ENCODE peak calls at places on chromosomes 16 and 17, in four cellular contexts. G, N, O and H are unnamed samples.

GRCh38 chr16:88524973-88525662 is 45.1 kb upstream of the ZC3H18 start:
- DNase-seq in O (no peak), N (no peak), G (no peak), H (no peak)

GRCh38 chr17:3575506-3575905 is 17.9 kb upstream of the TRPV3 start:
- DNase-seq in G (peak), O (peak), N (no peak), H (peak)

GRCh38 chr17:79795795-79796569 is 895 bp downstream of the CBX8 start:
- DNase-seq in N (no peak), O (no peak), G (no peak), H (no peak)

GRCh38 chr17:8904686-8905085 is 37.2 kb upstream of the PIK3R6 start:
- DNase-seq in G (no peak), N (no peak), O (no peak), H (no peak)

GRCh38 chr16:19858006-19858653 is 26.5 kb downstream of the GPRC5B start:
- DNase-seq in O (peak), G (no peak), N (no peak), H (no peak)

GRCh38 chr17:9467518-9467917 is 108.1 kb downstream of the STX8 start:
- DNase-seq in N (no peak), O (no peak), G (no peak), H (no peak)

GRCh38 chr16:58329147-58329546 is 34.3 kb upstream of the PRSS54 start:
- DNase-seq in O (peak), G (no peak), N (no peak), H (peak)

GRCh38 chr17:80053102-80053501 is 16.7 kb downstream of the CCDC40 start:
- DNase-seq in O (no peak), N (no peak), G (no peak), H (peak)

GRCh38 chr17:27616414-27616813 is 14.6 kb upstream of the LGALS9 start:
- DNase-seq in N (no peak), G (no peak), O (no peak), H (no peak)

GRCh38 chr16:30350134-30350871 is 4.8 kb downstream of the CD2BP2 start:
- DNase-seq in G (no peak), N (no peak), O (no peak), H (no peak)

GRCh38 chr17:43645765-43646481 is 15.8 kb downstream of the MEOX1 start:
- DNase-seq in N (no peak), O (peak), G (no peak), H (peak)

GRCh38 chr16:50313596-50314483 is 47.5 kb downstream of the ADCY7 start:
- DNase-seq in O (peak), N (no peak), G (no peak), H (peak)

GRCh38 chr17:21282231-21282630 is 2.3 kb upstream of the MAP2K3 start:
- DNase-seq in G (no peak), N (peak), O (peak), H (peak)

GRCh38 chr17:6035801-6036394 is 34.3 kb upstream of the WSCD1 start:
- DNase-seq in N (no peak), G (no peak), O (no peak), H (no peak)

GRCh38 chr16:27237229-27238015 is 31.1 kb downstream of the NSMCE1 start:
- DNase-seq in N (no peak), O (no peak), G (no peak), H (peak)

GRCh38 chr17:2482218-2482617 is 29.5 kb downstream of the METTL16 start:
- DNase-seq in N (no peak), O (no peak), G (no peak), H (no peak)

GRCh38 chr16:14300631-14301149 is 229.6 kb downstream of the MRTFB start:
- DNase-seq in O (peak), N (no peak), G (no peak), H (peak)

GRCh38 chr17:27649929-27650328 is 18.9 kb downstream of the LGALS9 start:
- DNase-seq in N (no peak), O (no peak), G (no peak), H (no peak)

GRCh38 chr17:42519546-42520444 is 16.2 kb upstream of the NAGLU start:
- DNase-seq in O (peak), G (no peak), N (peak), H (peak)

GRCh38 chr16:30490210-30490609 is 17.7 kb downstream of the ITGAL start:
- DNase-seq in G (peak), O (no peak), N (no peak), H (peak)

GRCh38 chr16:19876501-19877059 is 8.1 kb downstream of the GPRC5B start:
- DNase-seq in G (no peak), O (no peak), N (no peak), H (no peak)

GRCh38 chr16:3149630-3150345 is 15.0 kb downstream of the ZNF213 start:
- DNase-seq in O (peak), N (no peak), G (no peak), H (peak)

GRCh38 chr17:78272181-78272913 is 40.9 kb downstream of the TMEM235 start:
- DNase-seq in N (peak), G (peak), O (peak), H (no peak)

GRCh38 chr17:37147301-37147812 is 198.6 kb downstream of the AATF start:
- DNase-seq in G (no peak), N (no peak), O (peak), H (no peak)

GRCh38 chr17:75550139-75550465 is 24.6 kb downstream of the LLGL2 start:
- DNase-seq in O (no peak), N (no peak), G (no peak), H (no peak)

GRCh38 chr16:68075980-68076379 is 9.2 kb upstream of the NFATC3 start:
- DNase-seq in G (no peak), N (no peak), O (no peak), H (no peak)

GRCh38 chr16:72991211-72991610 is 56.7 kb downstream of the ZFHX3 start:
- DNase-seq in O (no peak), N (no peak), G (no peak), H (peak)

GRCh38 chr16:68760671-68761275 is 23.7 kb downstream of the CDH1 start:
- DNase-seq in G (peak), N (no peak), O (peak), H (no peak)

GRCh38 chr16:69494993-69495392 is 70.6 kb downstream of the CYB5B start:
- DNase-seq in O (peak), G (no peak), N (no peak), H (no peak)

GRCh38 chr17:6683081-6683684 is 30.0 kb downstream of the SLC13A5 start:
- DNase-seq in O (no peak), N (no peak), G (no peak), H (no peak)

GRCh38 chr17:14228903-14229302 is 7.8 kb downstream of the CDRT15 start:
- DNase-seq in N (peak), O (no peak), G (no peak), H (peak)

GRCh38 chr16:68446941-68447675 is 1.2 kb downstream of the SMPD3 start:
- DNase-seq in G (no peak), N (no peak), O (no peak), H (no peak)

GRCh38 chr17:17788967-17789366 is 47.8 kb downstream of the SREBF1 start:
- DNase-seq in N (no peak), O (no peak), G (no peak), H (no peak)

GRCh38 chr17:43927101-43927935 is 15.0 kb downstream of the PPY start:
- DNase-seq in N (no peak), G (no peak), O (no peak), H (no peak)

GRCh38 chr17:79621151-79621940 is 10.5 kb upstream of the RBFOX3 start:
- DNase-seq in N (no peak), O (no peak), G (no peak), H (no peak)

GRCh38 chr17:77916771-77917481 is 41.6 kb upstream of the TNRC6C start:
- DNase-seq in N (no peak), O (no peak), G (no peak), H (no peak)

GRCh38 chr17:76643553-76644148 is at the start of gene ST6GALNAC1:
- DNase-seq in O (peak), N (no peak), G (no peak), H (no peak)
- H3K4me3 ChIP-seq in O (no peak), N (no peak), G (no peak), H (no peak)

GRCh38 chr16:56990407-56991286 is 1.3 kb downstream of the NLRC5 start:
- DNase-seq in O (no peak), G (no peak), N (no peak), H (no peak)
- H3K4me3 ChIP-seq in O (peak), G (peak), N (peak), H (peak)

GRCh38 chr17:40283662-40284061 is 4.0 kb upstream of the CDC6 start:
- DNase-seq in G (peak), O (peak), N (peak), H (peak)

GRCh38 chr17:40286473-40286872 is 1.2 kb upstream of the CDC6 start:
- DNase-seq in O (no peak), N (no peak), G (no peak), H (no peak)

GRCh38 chr17:40284085-40284713 is 3.5 kb upstream of the CDC6 start:
- DNase-seq in N (no peak), O (peak), G (peak), H (peak)

GRCh38 chr17:40287494-40288369 is at the start of gene CDC6:
- DNase-seq in O (peak), G (peak), N (peak), H (peak)

GRCh38 chr17:40287159-40287493 is 553 bp upstream of the CDC6 start:
- DNase-seq in G (no peak), O (no peak), N (no peak), H (no peak)
- H3K4me3 ChIP-seq in G (no peak), O (no peak), N (peak), H (no peak)

GRCh38 chr16:81787659-81788058 is 8.6 kb downstream of the PLCG2 start:
- DNase-seq in G (no peak), O (no peak), N (no peak), H (no peak)

GRCh38 chr16:81790772-81791171 is 11.7 kb downstream of the PLCG2 start:
- DNase-seq in G (no peak), N (no peak), O (no peak), H (no peak)

GRCh38 chr16:81786868-81787267 is 7.8 kb downstream of the PLCG2 start:
- DNase-seq in N (no peak), G (no peak), O (no peak), H (no peak)

GRCh38 chr16:81792828-81793227 is 13.7 kb downstream of the PLCG2 start:
- DNase-seq in G (no peak), N (no peak), O (no peak), H (no peak)

DNA sequence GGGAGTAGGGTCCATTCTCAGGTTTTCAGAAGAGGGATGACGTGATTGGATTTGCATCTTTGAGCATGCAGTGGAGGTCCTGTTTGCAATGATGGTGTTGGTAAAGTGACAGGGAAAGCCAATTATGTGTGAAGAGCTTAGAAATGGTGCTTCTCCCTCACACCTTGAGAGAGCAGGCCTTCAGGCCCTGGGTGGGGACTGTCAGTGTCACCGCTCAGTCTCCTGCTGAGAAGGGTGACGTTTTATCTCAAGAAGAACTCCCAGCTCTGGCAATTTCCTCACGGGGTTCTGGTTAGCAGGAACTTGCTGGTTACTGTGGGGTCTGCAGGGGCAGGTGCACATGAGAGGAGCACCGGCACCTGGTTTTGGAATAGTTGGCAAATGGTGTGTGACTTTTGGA is 11.2 kb downstream of the PLCG2 start:
- DNase-seq in N (no peak), O (no peak), G (no peak), H (no peak)
- H3K4me3 ChIP-seq in N (no peak), O (no peak), G (no peak), H (no peak)

GRCh38 chr16:71226229-71227141 is 4.0 kb downstream of the HYDIN start:
- DNase-seq in N (no peak), G (no peak), O (no peak), H (no peak)

GRCh38 chr16:71225145-71225544 is 5.4 kb downstream of the HYDIN start:
- DNase-seq in N (no peak), O (no peak), G (no peak), H (no peak)

GRCh38 chr16:71229344-71229743 is 1.2 kb downstream of the HYDIN start:
- DNase-seq in G (no peak), N (no peak), O (no peak), H (no peak)

GRCh38 chr16:71230122-71230845 is at the start of gene HYDIN:
- DNase-seq in N (no peak), G (peak), O (peak), H (peak)
- H3K4me3 ChIP-seq in N (peak), G (peak), O (peak), H (no peak)

GRCh38 chr17:72518333-72518732 is 397.5 kb downstream of the SOX9 start:
- DNase-seq in G (no peak), O (no peak), N (no peak), H (no peak)

GRCh38 chr17:72517413-72518237 is 396.8 kb downstream of the SOX9 start:
- DNase-seq in O (peak), N (no peak), G (no peak), H (no peak)

GRCh38 chr17:72515291-72516065 is 394.7 kb downstream of the SOX9 start:
- DNase-seq in N (no peak), O (peak), G (no peak), H (no peak)

GRCh38 chr17:72514888-72515287 is 394.1 kb downstream of the SOX9 start:
- DNase-seq in N (peak), G (no peak), O (peak), H (peak)

DNA sequence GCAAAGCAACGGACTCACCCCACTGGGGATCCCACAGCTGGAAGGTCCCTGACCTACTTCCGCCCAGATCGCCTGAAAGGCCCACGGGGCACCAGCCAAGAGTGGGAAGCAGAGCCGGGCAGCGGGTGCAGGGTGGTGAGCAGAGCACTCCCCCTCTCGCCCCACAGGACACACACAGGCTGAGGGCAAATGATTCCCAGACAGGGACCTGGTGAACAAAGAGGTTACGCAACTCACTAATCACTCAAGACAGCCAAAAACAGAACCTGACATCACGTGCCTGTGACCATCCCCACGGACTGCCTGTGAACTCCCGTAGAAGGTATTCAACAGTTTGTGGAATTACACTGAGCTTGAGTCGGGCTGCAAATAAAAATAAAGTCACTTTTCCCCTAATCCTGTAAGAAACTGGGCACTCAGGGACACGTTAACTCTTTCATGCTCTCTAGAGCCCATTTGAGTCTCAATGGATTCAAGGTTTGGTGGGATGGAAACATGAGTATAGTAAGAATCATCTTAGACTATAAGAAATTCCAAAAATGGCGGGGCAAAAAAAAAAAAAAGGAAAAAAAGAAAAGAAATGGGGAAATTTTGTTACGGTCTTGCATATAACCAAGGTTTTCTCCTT is 396.1 kb downstream of the SOX9 start:
- DNase-seq in O (peak), G (no peak), N (no peak), H (peak)
- H3K4me3 ChIP-seq in O (no peak), G (no peak), N (no peak), H (no peak)

GRCh38 chr17:82315703-82316358 is 1.6 kb downstream of the CD7 start:
- DNase-seq in O (no peak), G (no peak), N (no peak), H (no peak)
- H3K4me3 ChIP-seq in O (no peak), G (no peak), N (no peak), H (no peak)

DNA sequence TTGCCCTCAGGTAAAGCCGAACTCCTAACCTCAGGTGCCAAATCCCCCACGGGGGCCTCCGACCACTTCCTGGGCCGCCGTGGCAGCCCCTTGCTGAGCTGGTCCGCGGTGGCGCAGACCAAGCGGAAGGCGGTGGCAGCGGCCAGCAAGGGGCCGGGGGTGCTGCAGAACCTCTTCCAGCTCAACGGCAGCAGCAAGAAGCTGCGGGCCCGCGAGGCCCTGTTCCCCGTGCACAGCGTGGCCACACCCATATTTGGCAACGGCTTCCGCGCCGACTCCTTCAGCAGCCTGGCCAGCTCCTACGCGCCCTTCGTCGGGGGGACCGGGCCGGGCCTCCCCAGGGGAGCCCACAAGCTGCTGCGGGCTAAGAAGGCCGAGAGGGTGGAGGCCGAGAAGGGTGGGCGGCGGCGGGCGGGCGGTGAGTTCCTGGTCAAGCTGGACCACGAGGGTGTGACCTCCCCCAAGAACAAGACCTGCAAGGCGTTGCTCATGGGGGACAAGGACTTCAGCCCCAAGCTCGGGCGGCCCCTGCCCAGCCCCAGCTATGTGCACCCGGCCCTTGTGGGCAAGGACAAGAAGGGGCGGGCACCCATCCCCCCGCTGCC is 51.6 kb downstream of the ACTG1 start:
- DNase-seq in O (no peak), G (no peak), N (no peak), H (no peak)
- H3K4me3 ChIP-seq in O (no peak), G (no peak), N (no peak), H (no peak)

DNA sequence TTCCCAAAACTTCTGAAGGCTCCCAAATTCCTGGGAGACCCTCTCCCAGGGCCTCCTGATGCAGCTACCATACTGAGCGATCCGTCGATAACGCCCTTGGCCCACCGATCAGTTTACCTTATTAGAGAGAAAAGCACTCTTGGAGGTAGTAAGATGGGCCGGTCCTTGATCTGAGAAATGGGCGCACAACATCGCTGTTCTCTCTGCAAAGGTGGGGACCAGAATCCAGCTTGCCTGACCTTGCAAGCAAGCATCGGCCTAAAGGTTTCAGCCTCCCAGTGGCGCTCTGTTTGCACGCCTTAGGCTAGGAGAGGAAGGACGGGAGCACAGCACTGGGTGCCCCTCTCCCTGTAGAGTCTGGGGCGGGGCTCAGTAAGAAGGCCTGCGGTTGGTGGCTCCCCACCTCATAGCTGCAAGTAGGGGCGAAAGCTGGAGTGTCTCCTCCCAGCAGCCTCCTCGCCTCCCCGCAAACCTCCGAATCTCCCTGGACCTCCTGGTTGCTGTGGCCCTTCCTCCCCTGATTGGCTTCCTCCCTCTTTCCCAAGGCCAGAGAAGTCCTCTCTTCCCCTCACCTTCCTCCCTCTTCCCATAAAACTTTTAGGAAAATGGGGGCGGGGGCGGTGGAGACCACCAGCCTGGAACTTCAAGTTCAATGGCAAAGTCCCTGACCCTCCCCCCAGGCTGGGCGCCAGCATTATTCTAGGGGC is at the start of gene PRAC1:
- DNase-seq in O (no peak), N (no peak), G (no peak), H (no peak)
- H3K4me3 ChIP-seq in O (no peak), N (no peak), G (no peak), H (no peak)

GRCh38 chr17:1039511-1040215 is 42.7 kb downstream of the TIMM22 start:
- DNase-seq in O (peak), N (no peak), G (no peak), H (no peak)
- H3K4me3 ChIP-seq in O (no peak), N (no peak), G (no peak), H (no peak)